ENCODE peak calls at places on chromosomes 2 and 18, in five cellular contexts. R is HepG2, S is IMR-90, H is K562, V is H1. I is an unnamed sample.

GRCh38 chr2:8477511-8478132 is 204.2 kb upstream of the ID2 start:
- DNase-seq in S (no peak), R (no peak), H (no peak), V (no peak), I (no peak)

GRCh38 chr18:46711444-46711863 is 45.4 kb downstream of the ST8SIA5 start:
- DNase-seq in S (no peak), V (no peak), H (peak; percentile 71), R (no peak), I (no peak)

GRCh38 chr18:32160547-32160946 is 29.3 kb upstream of the MEP1B start:
- DNase-seq in S (no peak), V (no peak), H (no peak), R (peak; percentile 10), I (no peak)

GRCh38 chr2:193518061-193518817 is 1323.5 kb upstream of the TMEFF2 start:
- DNase-seq in H (no peak), R (no peak), V (no peak), S (peak; percentile 27), I (peak; percentile 5)

GRCh38 chr18:62329676-62330454 is 4.8 kb downstream of the TNFRSF11A start:
- DNase-seq in R (peak; percentile 52), H (no peak), V (peak; percentile 46), S (peak; percentile 83), I (no peak)

GRCh38 chr2:30366199-30366691 is 80.8 kb upstream of the LCLAT1 start:
- DNase-seq in S (peak; percentile 68), H (no peak), V (no peak), R (no peak), I (no peak)

GRCh38 chr2:217433522-217433921 is 569.3 kb downstream of the TNS1 start:
- DNase-seq in H (no peak), R (no peak), S (peak; percentile 28), V (no peak), I (no peak)

GRCh38 chr2:74516650-74517049 is 2.4 kb downstream of the TLX2 start:
- DNase-seq in R (no peak), S (no peak), V (no peak), H (no peak), I (no peak)

GRCh38 chr2:224820283-224820991 is 104.3 kb upstream of the CCDC195 start:
- DNase-seq in V (no peak), R (no peak), H (no peak), S (peak; percentile 68), I (no peak)

GRCh38 chr2:227674485-227674884 is 7.9 kb downstream of the SCYGR5 start:
- DNase-seq in H (no peak), V (no peak), R (no peak), S (no peak), I (no peak)

GRCh38 chr18:30889582-30890301 is 152.8 kb downstream of the DSC3 start:
- DNase-seq in R (no peak), V (no peak), S (no peak), H (no peak), I (no peak)

GRCh38 chr2:24175631-24176030 is 778 bp downstream of the FAM228A start:
- DNase-seq in R (no peak), H (no peak), S (no peak), V (no peak), I (no peak)

GRCh38 chr18:47595816-47596501 is 334.5 kb downstream of the SMAD2 start:
- DNase-seq in R (peak; percentile 20), H (peak; percentile 50), S (no peak), V (peak; percentile 86), I (peak; percentile 9)

GRCh38 chr2:130358420-130359350 is 2.8 kb downstream of the PTPN18 start:
- DNase-seq in R (no peak), H (no peak), V (no peak), S (no peak), I (no peak)

GRCh38 chr2:14781148-14781547 is 148.6 kb downstream of the LRATD1 start:
- DNase-seq in V (no peak), S (no peak), H (no peak), R (no peak), I (no peak)

GRCh38 chr2:105455488-105455991 is 56.7 kb upstream of the FHL2 start:
- DNase-seq in V (no peak), H (no peak), R (peak; percentile 70), S (peak; percentile 92), I (peak; percentile 92)

GRCh38 chr2:237474931-237475703 is 11.9 kb upstream of the MLPH start:
- DNase-seq in V (peak; percentile 97), R (peak; percentile 56), S (peak; percentile 77), H (peak; percentile 86), I (peak; percentile 85)

GRCh38 chr18:51092097-51092496 is 62.1 kb downstream of the SMAD4 start:
- DNase-seq in V (no peak), S (no peak), R (no peak), H (no peak), I (no peak)

GRCh38 chr2:43985359-43985758 is 10.4 kb downstream of the LRPPRC start:
- DNase-seq in S (no peak), H (no peak), R (no peak), V (no peak), I (no peak)

GRCh38 chr2:48127612-48128191 is 221.4 kb upstream of the FBXO11 start:
- DNase-seq in S (no peak), V (no peak), H (no peak), R (no peak), I (no peak)

GRCh38 chr2:96344011-96344410 is 8.4 kb downstream of the NCAPH start:
- DNase-seq in S (peak; percentile 73), V (no peak), H (no peak), R (no peak), I (no peak)

GRCh38 chr2:240169486-240170353 is 29.3 kb upstream of the OTOS start:
- DNase-seq in R (no peak), S (no peak), H (no peak), V (no peak), I (no peak)

GRCh38 chr2:197442865-197443264 is 8.0 kb upstream of the SF3B1 start:
- DNase-seq in R (no peak), V (no peak), H (no peak), S (no peak), I (no peak)

GRCh38 chr2:111168528-111168929 is 47.8 kb downstream of the BCL2L11 start:
- DNase-seq in H (peak; percentile 88), R (no peak), S (peak; percentile 89), V (no peak), I (peak; percentile 68)

GRCh38 chr2:225288986-225289385 is 110.5 kb upstream of the NYAP2 start:
- DNase-seq in S (peak; percentile 67), V (no peak), H (no peak), R (no peak), I (no peak)

GRCh38 chr2:10811552-10811951 is 1.0 kb downstream of the PDIA6 start:
- DNase-seq in H (no peak), R (no peak), S (no peak), V (no peak), I (no peak)

GRCh38 chr2:189391201-189391600 is 50.1 kb upstream of the WDR75 start:
- DNase-seq in R (no peak), V (no peak), H (no peak), S (peak; percentile 26), I (no peak)

GRCh38 chr2:157291018-157291417 is 33.5 kb downstream of the GALNT5 start:
- DNase-seq in H (no peak), R (no peak), V (no peak), S (peak; percentile 13), I (no peak)
- TF ChIP-seq MAFK in H (no peak), R (no peak), V (no peak), S (no peak), I (no peak)

GRCh38 chr2:233422050-233422639 is 67.9 kb downstream of the DGKD start:
- DNase-seq in R (no peak), H (no peak), V (peak; percentile 42), S (no peak), I (peak; percentile 75)
- TF ChIP-seq MAFK in R (no peak), H (no peak), V (no peak), S (no peak), I (no peak)

GRCh38 chr2:177724398-177725287 is 332.1 kb downstream of the AGPS start:
- DNase-seq in H (peak; percentile 79), V (peak; percentile 78), S (peak; percentile 42), R (peak; percentile 47), I (peak; percentile 44)
- TF ChIP-seq MAFK in H (no peak), V (no peak), S (no peak), R (no peak), I (no peak)

GRCh38 chr2:169164311-169164710 is 94.9 kb downstream of the DHRS9 start:
- DNase-seq in R (no peak), S (no peak), H (peak; percentile 65), V (no peak), I (no peak)
- TF ChIP-seq MAFK in R (no peak), S (no peak), H (no peak), V (no peak), I (no peak)

DNA sequence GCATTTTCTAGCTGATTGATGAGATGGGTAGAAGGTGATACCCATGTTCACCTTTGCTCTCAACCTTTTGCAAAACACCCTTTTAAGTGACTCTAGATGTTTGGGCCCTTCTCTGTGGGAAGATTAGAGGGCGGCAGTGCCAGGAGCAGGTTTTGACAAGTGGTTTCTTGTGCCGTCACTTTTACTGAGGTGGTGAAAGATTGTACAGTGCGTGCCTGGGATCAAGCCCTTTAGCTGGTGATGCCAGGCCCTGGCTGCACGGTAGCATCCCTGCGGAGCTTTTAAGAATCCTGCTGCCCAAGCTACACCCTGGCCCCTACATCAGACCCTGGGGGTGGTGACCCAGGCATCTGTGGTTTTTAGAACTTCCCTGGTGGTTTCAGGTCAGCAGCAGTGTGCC is 29.1 kb downstream of the MTCL1 start:
- DNase-seq in V (no peak), S (no peak), H (no peak), R (no peak), I (no peak)
- TF ChIP-seq MAFK in V (no peak), S (no peak), H (no peak), R (no peak), I (no peak)

GRCh38 chr18:9736942-9737813 is 29.1 kb downstream of the RAB31 start:
- DNase-seq in S (peak; percentile 71), V (no peak), H (no peak), R (no peak), I (no peak)
- TF ChIP-seq MAFK in S (no peak), V (no peak), H (no peak), R (no peak), I (no peak)

DNA sequence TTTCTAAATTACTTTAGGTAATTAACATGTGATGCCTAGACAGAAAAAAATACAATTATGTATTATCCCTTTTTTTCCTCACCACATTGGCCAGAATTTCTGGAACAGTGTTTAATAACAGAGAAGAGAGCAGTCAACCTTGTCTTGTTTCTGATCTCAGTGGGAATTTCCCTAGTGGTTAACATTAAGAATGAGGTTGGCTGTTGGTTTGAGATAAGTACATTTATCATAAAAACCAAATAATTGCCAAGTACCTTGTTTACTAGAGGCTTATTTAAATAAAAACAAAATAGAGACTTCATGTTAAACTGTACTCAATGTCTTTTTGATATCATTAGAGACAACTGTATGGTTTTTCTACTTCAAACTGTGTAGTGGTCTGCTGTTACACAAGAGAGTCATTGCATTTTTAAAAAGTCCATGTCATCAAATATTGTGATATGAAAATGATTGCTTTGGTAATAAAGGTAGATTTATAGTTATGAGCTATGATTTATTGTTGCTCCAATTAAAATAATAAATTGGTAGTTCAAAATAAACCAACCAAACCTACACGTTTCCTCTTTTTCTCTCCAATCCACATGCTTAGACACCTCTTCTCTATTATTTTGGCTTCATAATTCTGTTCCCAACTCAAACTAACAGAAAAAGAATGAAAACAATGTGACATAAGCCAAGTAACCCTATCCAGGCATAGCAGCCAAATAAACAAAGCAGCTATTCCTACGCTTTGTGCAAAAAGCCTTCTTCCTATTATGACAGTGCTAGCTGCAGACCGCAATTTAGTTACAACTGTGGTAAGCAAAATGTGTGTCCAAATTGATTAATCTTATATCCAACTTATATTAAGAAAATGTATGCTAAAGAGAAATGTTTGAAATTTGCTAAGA is 20.9 kb upstream of the TANK start:
- DNase-seq in V (no peak), S (peak; percentile 74), R (no peak), H (no peak), I (no peak)
- TF ChIP-seq MAFK in V (no peak), S (peak; percentile 72), R (peak; percentile 75), H (no peak), I (peak; percentile 70)

I was measured in A549.